ENCODE peak calls at places on chromosomes 3 and 15, in ten cellular contexts. J, C, W, G, Q, I, E, S, L and O are unnamed samples.

GRCh38 chr3:133942761-133943535 is 47.3 kb upstream of the RAB6B start:
- DNase-seq in C (no peak), W (no peak), L (no peak), E (no peak), S (no peak), Q (no peak), I (no peak), J (no peak), G (no peak), O (no peak)

GRCh38 chr3:177463863-177464262 is 266.6 kb upstream of the TBL1XR1 start:
- DNase-seq in J (no peak), S (peak; percentile 62), Q (no peak), I (no peak), C (no peak), L (no peak), G (peak; percentile 50), E (no peak), W (no peak), O (no peak)

GRCh38 chr3:113485161-113485609 is 29.8 kb downstream of the SPICE1 start:
- DNase-seq in S (no peak), G (peak; percentile 68), I (peak; percentile 21), L (no peak), Q (no peak), E (peak; percentile 6), W (no peak), J (peak; percentile 35), C (no peak), O (no peak)

GRCh38 chr3:14177580-14178246 is 688 bp downstream of the XPC start:
- DNase-seq in L (no peak), G (peak; percentile 24), I (no peak), W (no peak), C (no peak), S (no peak), E (no peak), J (no peak), Q (peak; percentile 40), O (no peak)

GRCh38 chr3:60948488-60948887 is 302.8 kb downstream of the FHIT start:
- DNase-seq in C (no peak), G (peak; percentile 22), L (no peak), E (no peak), I (no peak), J (no peak), S (peak; percentile 7), W (no peak), Q (no peak), O (no peak)

GRCh38 chr3:174125267-174125844 is 727.8 kb downstream of the NLGN1 start:
- DNase-seq in L (peak; percentile 1), J (no peak), Q (no peak), S (peak; percentile 43), E (no peak), W (no peak), I (no peak), G (peak; percentile 40), C (peak; percentile 5), O (peak; percentile 8)

GRCh38 chr15:31070867-31071266 is 30.7 kb downstream of the TRPM1 start:
- DNase-seq in L (no peak), W (no peak), G (no peak), Q (no peak), C (no peak), E (no peak), J (no peak), I (no peak), S (no peak), O (no peak)

GRCh38 chr3:13420051-13420816 is at the start of gene NUP210:
- DNase-seq in S (no peak), C (no peak), G (no peak), W (peak; percentile 35), E (peak; percentile 70), L (peak; percentile 53), Q (peak; percentile 64), I (peak; percentile 60), J (no peak), O (no peak)

GRCh38 chr3:141552440-141552991 is 65.7 kb downstream of the RASA2 start:
- DNase-seq in J (no peak), I (no peak), W (no peak), S (no peak), E (no peak), L (no peak), Q (no peak), C (no peak), G (no peak), O (no peak)

DNA sequence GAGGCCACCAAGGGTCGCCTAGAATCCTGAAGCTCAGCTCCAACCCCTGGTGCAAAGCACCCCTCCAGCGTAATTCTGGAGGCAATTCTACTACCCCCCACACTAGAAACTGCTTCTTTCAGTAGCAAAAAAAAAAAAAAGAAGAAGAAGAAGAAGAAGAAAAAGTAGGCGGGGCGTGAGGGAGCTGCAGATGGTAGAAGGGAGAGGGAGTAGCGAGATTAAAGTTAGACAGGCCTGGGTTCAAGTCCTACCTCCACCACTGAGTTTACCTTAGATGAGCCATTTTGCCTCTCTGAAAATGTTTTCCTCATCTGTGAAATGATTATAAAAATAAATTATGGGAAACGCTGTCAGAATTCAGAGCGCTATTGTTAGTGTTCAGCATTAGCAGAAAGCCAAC is 913 bp downstream of the FAM174B start:
- DNase-seq in S (no peak), E (no peak), L (no peak), Q (no peak), G (no peak), I (no peak), W (no peak), J (no peak), C (no peak), O (no peak)
- H3K4me3 ChIP-seq in S (no peak overlapping the region), E (peak overlapping the region; percentile 58), L (no peak overlapping the region), Q (peak overlapping the region; percentile 57), G (no peak overlapping the region), I (peak overlapping the region; percentile 63), W (peak overlapping the region; percentile 65), J (no peak overlapping the region), C (peak overlapping the region; percentile 59), O (no peak overlapping the region)

GRCh38 chr15:40528801-40529200 is 36.0 kb downstream of the CCDC32 start:
- DNase-seq in W (no peak), J (no peak), I (no peak), S (no peak), E (no peak), C (no peak), G (no peak), Q (no peak), L (no peak), O (no peak)
- H3K4me3 ChIP-seq in W (no peak overlapping the region), J (no peak overlapping the region), I (no peak overlapping the region), S (no peak overlapping the region), E (no peak overlapping the region), C (no peak overlapping the region), G (no peak overlapping the region), Q (no peak overlapping the region), L (no peak overlapping the region), O (no peak overlapping the region)

DNA sequence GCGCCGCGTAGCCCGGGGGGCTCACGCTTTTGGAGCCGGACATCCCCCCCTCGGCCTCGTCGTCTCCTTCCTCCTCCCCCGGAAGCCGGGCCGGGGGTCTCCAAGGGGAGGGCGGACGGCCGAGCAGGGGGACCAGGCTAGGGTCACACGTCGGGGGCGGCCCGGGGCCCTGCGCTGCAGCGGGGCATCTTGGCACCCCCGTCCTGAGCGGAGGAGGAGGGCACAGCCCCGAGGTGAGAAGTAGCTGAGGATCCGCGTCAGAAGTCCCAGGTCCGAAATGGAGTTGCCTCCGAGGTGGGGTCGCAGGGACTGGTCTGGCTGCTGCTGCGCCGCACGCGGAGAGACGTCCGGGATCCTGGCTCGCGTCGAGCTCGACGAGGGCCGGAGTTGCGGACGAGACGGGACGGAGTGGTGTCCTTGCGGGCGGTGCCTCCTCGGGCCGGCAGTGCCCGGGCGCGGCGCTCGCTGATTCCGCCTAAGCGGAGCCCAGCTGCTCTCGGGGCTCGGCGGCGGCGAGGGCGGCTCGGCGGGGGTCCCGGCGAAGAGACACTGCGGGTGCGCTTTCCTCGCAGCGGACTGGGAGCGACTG is at the start of gene ADCY5:
- DNase-seq in W (peak; percentile 24), Q (no peak), E (peak; percentile 33), L (no peak), I (peak; percentile 67), J (no peak), G (no peak), C (no peak), S (no peak), O (no peak)
- H3K4me3 ChIP-seq in W (peak within 1 kb of the TSS; percentile 81), Q (peak within 1 kb of the TSS; percentile 72), E (peak within 1 kb of the TSS; percentile 82), L (peak within 1 kb of the TSS; percentile 30), I (peak within 1 kb of the TSS; percentile 92), J (peak within 1 kb of the TSS; percentile 32), G (peak within 1 kb of the TSS; percentile 23), C (peak within 1 kb of the TSS; percentile 77), S (peak within 1 kb of the TSS; percentile 50), O (no peak within 1 kb of the TSS)

GRCh38 chr15:52681441-52681840 is 2.3 kb upstream of the ATOSA start:
- DNase-seq in I (no peak), E (no peak), J (no peak), Q (no peak), C (no peak), G (no peak), S (no peak), L (no peak), W (no peak), O (no peak)

GRCh38 chr15:52680041-52680391 is 828 bp upstream of the ATOSA start:
- DNase-seq in C (no peak), W (no peak), G (no peak), I (no peak), E (no peak), Q (no peak), S (peak; percentile 24), L (no peak), J (no peak), O (no peak)

GRCh38 chr15:52682200-52682599 is 3.0 kb upstream of the ATOSA start:
- DNase-seq in J (no peak), C (no peak), W (no peak), L (no peak), S (no peak), I (no peak), E (no peak), Q (no peak), G (peak; percentile 63), O (no peak)

GRCh38 chr15:52679232-52680040 is at the start of gene ATOSA:
- DNase-seq in Q (peak; percentile 90), J (peak; percentile 91), C (peak; percentile 94), L (peak; percentile 61), E (peak; percentile 94), G (peak; percentile 82), W (peak; percentile 94), S (peak; percentile 87), I (peak; percentile 96), O (peak; percentile 73)

DNA sequence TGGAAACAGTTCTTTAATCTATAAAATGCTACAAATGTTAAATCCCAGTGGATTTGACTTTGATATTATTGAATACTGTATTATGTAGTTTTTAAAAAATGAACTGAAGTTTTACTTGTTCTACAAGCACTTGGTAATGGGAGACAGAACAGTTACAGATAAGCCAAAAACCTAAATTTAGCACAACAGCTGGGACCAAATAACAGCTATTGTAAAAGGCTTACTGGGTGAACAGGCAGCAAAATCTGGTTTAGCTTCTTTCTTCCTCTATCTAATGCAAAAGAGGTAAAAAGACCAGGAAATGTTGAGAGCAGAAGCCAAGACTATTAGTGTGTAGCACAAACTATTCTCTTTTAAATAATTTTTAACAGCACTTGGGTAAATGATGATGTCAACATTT is 1.6 kb upstream of the ATOSA start:
- DNase-seq in G (no peak), L (no peak), W (no peak), C (no peak), I (no peak), S (no peak), Q (no peak), E (no peak), J (no peak), O (no peak)
- H3K4me3 ChIP-seq in G (no peak overlapping the region), L (no peak overlapping the region), W (peak overlapping the region; percentile 94), C (no peak overlapping the region), I (no peak overlapping the region), S (no peak overlapping the region), Q (no peak overlapping the region), E (no peak overlapping the region), J (no peak overlapping the region), O (no peak overlapping the region)